ENCODE peak calls at places on chromosomes 16 and 17, in six cellular contexts. S, N, P, C, F and J are unnamed samples.

GRCh38 chr17:44216173-44216572 is 3.3 kb downstream of the UBTF start:
- DNase-seq in S (no peak), N (no peak), P (no peak), C (no peak), F (no peak), J (no peak)

GRCh38 chr16:75096730-75097129 is 19.9 kb downstream of the LDHD start:
- DNase-seq in S (peak), N (no peak), P (peak), C (no peak), F (peak), J (no peak)

GRCh38 chr17:73430848-73431247 is 119.0 kb upstream of the CDC42EP4 start:
- DNase-seq in S (peak), N (no peak), P (no peak), C (no peak), F (no peak), J (peak)

GRCh38 chr16:2835638-2836493 is 5.8 kb downstream of the ZG16B start:
- DNase-seq in S (peak), N (peak), P (peak), C (no peak), F (peak), J (peak)

GRCh38 chr16:10122546-10122945 is 59.7 kb downstream of the GRIN2A start:
- DNase-seq in S (no peak), N (no peak), P (no peak), C (no peak), F (peak), J (peak)

GRCh38 chr17:42548070-42548837 is 4.5 kb upstream of the HSD17B1 start:
- DNase-seq in S (peak), N (no peak), P (peak), C (peak), F (peak), J (peak)

GRCh38 chr16:2159052-2159838 is 3.7 kb downstream of the TRAF7 start:
- DNase-seq in S (no peak), N (peak), P (no peak), C (no peak), F (peak), J (no peak)

GRCh38 chr16:71920658-71921057 is 25.3 kb downstream of the IST1 start:
- DNase-seq in S (no peak), N (no peak), P (no peak), C (no peak), F (no peak), J (no peak)

GRCh38 chr16:28181557-28181914 is 30.2 kb downstream of the XPO6 start:
- DNase-seq in S (no peak), N (peak), P (no peak), C (no peak), F (peak), J (peak)

GRCh38 chr17:181213-182163 is at the start of gene DOC2B:
- DNase-seq in S (peak), N (peak), P (no peak), C (peak), F (peak), J (peak)

GRCh38 chr17:10614536-10615155 is 42.5 kb downstream of the MYH3 start:
- DNase-seq in S (peak), N (peak), P (no peak), C (peak), F (peak), J (peak)

GRCh38 chr17:66948061-66948750 is 16.3 kb upstream of the CACNG4 start:
- DNase-seq in S (no peak), N (no peak), P (no peak), C (no peak), F (no peak), J (no peak)
- H2AK5ac ChIP-seq in S (no peak), N (no peak), P (no peak), C (no peak), F (no peak), J (no peak)

GRCh38 chr17:61076649-61077048 is 323.0 kb upstream of the TBX2 start:
- DNase-seq in S (no peak), N (peak), P (no peak), C (no peak), F (no peak), J (peak)

GRCh38 chr17:61075988-61076387 is 323.7 kb upstream of the TBX2 start:
- DNase-seq in S (no peak), N (no peak), P (no peak), C (no peak), F (no peak), J (no peak)

DNA sequence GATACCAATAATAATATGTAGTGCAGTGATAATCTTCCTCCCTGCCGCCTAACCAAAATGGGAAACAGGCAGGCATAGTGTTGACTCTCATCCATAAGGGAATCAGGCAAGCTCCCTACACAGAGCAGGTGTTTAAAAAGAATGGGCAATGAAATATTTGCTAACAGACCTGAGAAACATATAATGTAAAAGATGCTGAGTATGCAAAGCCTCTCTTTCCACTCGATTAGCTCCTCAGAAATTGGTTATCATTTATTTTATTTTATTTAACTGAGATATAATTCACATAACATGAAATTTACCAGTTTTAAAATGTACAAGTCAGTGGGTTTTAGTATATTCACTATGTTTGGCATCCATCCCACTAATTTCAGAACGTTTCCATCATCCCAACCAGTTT is 317.7 kb upstream of the TBX2 start:
- DNase-seq in S (no peak), N (no peak), P (no peak), C (no peak), F (no peak), J (no peak)
- H3K23ac ChIP-seq in S (no peak), N (no peak), P (no peak), C (no peak), F (no peak), J (no peak)

DNA sequence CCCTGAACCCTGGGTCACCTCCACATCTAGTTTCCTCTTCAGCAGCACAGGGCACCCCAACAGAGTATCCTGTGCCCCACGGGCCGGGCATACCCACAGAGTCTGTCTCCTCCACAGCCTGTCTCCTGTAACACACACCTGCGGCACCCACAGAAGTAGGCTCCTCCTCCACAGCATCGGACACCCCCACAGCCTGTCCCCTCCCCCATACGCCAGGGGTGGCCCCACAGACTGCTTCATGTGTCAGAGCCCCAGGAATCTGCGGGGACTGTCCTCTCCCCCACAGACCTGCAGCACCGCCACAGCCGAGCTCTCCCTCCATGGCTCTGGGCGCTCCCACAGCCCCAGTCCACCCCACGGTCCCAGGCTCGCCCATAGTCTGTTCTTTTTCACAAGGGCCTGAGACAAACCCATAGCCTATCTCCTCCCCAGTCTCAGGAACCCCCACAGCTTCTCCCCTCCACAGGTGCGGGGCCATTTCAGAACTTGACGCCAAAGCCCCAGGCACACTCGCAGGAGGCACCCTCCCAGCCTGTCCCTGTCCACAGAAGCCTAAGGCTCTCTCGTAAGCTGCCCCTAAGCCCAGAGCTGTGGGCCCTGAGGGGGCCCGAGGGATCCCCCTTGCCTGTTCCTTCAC is 1.4 kb downstream of the KIAA0753 start:
- DNase-seq in S (no peak), N (no peak), P (no peak), C (no peak), F (no peak), J (no peak)
- H2AK5ac ChIP-seq in S (no peak), N (peak), P (no peak), C (peak), F (no peak), J (peak)

GRCh38 chr17:6231886-6232767 is 161.9 kb downstream of the WSCD1 start:
- DNase-seq in S (peak), N (no peak), P (no peak), C (no peak), F (peak), J (peak)

GRCh38 chr17:6232768-6233130 is 162.6 kb downstream of the WSCD1 start:
- DNase-seq in S (peak), N (no peak), P (no peak), C (no peak), F (no peak), J (no peak)

GRCh38 chr17:6233856-6234255 is 163.7 kb downstream of the WSCD1 start:
- DNase-seq in S (no peak), N (no peak), P (no peak), C (no peak), F (no peak), J (no peak)

GRCh38 chr17:6231465-6231864 is 161.3 kb downstream of the WSCD1 start:
- DNase-seq in S (no peak), N (no peak), P (no peak), C (no peak), F (no peak), J (no peak)

GRCh38 chr17:6233339-6233738 is 163.2 kb downstream of the WSCD1 start:
- DNase-seq in S (no peak), N (no peak), P (no peak), C (no peak), F (no peak), J (no peak)
- H3K23ac ChIP-seq in S (no peak), N (no peak), P (no peak), C (no peak), F (no peak), J (no peak)

GRCh38 chr17:48571826-48572417 is 6.2 kb downstream of the HOXB4 start:
- DNase-seq in S (no peak), N (no peak), P (no peak), C (no peak), F (no peak), J (peak)

GRCh38 chr17:48569676-48570324 is 8.3 kb downstream of the HOXB4 start:
- DNase-seq in S (no peak), N (peak), P (no peak), C (no peak), F (no peak), J (peak)

GRCh38 chr17:48568499-48569259 is 9.5 kb downstream of the HOXB4 start:
- DNase-seq in S (no peak), N (peak), P (no peak), C (no peak), F (no peak), J (peak)

GRCh38 chr17:48570325-48571023 is 7.7 kb downstream of the HOXB4 start:
- DNase-seq in S (peak), N (peak), P (no peak), C (no peak), F (peak), J (peak)

DNA sequence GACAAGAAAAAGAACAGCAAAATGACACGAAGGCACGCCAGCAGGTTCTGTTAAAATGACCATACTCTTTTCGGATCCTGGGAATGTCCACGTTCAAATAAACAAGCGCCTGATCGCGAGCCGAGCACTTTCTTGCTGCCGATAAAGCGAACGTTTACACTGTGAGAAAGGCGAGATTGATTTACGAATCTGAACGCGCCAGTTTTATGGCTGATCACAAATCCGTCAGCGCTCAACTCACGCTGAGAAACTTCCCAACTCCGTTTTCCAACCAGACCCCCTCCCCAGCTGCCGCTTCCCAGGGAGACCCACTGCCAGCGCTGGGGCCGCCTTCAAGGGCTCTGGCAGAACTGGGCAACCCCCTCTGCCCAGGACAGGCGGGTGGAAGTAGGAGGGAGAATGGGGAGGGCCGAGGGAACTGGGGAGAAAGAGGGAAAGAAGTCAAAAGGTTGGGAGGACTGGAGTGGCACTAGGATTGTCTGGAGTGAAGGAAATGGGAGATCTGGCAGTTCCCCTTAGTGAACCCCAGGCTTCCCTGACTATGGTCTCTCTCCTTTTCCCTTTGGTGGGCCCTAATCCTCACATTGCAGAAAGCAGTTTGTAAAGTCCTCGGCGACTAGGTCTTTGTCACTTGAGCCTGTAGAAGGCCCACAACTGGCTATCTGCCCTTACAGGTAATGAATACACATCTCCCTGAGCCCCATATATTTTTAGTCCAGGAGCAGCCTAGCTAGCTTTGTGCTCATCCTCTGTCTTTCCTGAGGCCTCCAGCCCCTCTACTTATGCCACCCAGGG is 6.9 kb downstream of the HOXB4 start:
- DNase-seq in S (peak), N (peak), P (no peak), C (no peak), F (no peak), J (peak)
- H2AK5ac ChIP-seq in S (no peak), N (peak), P (no peak), C (no peak), F (no peak), J (peak)